ENCODE peak calls at places on chromosomes 11 and 22, in seven cellular contexts. D is T-cell; K is fibroblast of the conjunctiva; R is PC-9; S is CD8-positive, alpha-beta memory T cell; X is GM04504; G is fibroblast of mammary gland. B is an unnamed sample.

GRCh38 chr11:119114351-119114750 is 7.0 kb upstream of the HINFP start:
- DNase-seq in S (no peak), X (no peak), R (no peak), G (no peak), K (no peak), D (no peak), B (no peak)

GRCh38 chr11:95692526-95693270 is 96.9 kb downstream of the FAM76B start:
- DNase-seq in S (no peak), G (no peak), X (no peak), R (no peak), K (no peak), D (no peak), B (no peak)

GRCh38 chr22:30687358-30687757 is 7.3 kb upstream of the OSBP2 start:
- DNase-seq in S (no peak), G (no peak), K (no peak), D (no peak), X (no peak), R (no peak), B (no peak)

GRCh38 chr11:3058753-3059664 is 1.8 kb upstream of the CARS1 start:
- DNase-seq in S (no peak), K (peak), R (peak), X (peak), G (peak), D (no peak), B (no peak)

GRCh38 chr11:94134651-94135512 is 6.2 kb downstream of the PANX1 start:
- DNase-seq in G (peak), S (no peak), D (no peak), X (peak), K (peak), R (peak), B (peak)

GRCh38 chr22:30212996-30213441 is 33.5 kb downstream of the LIF start:
- DNase-seq in G (peak), S (no peak), X (no peak), K (no peak), R (no peak), D (no peak), B (no peak)

GRCh38 chr22:43081968-43082367 is 7.2 kb downstream of the TTLL1 start:
- DNase-seq in S (no peak), K (no peak), X (no peak), D (no peak), R (no peak), G (peak), B (no peak)

GRCh38 chr11:76587810-76588454 is 82.6 kb downstream of the LRRC32 start:
- DNase-seq in S (no peak), K (no peak), R (no peak), G (no peak), X (no peak), D (no peak), B (no peak)

B was measured in heart right ventricle.